ENCODE peak calls at places on chromosomes 5 and 9, in seven cellular contexts. B is CD8-positive, alpha-beta T cell; O is stomach; S is BJ; A is colonic mucosa; F is bronchial epithelial cell; D is hepatocyte. U is an unnamed sample.

GRCh38 chr9:91211919-91212318 is 149.8 kb downstream of the AUH start:
- DNase-seq in B (no peak), O (peak), S (no peak), A (no peak), F (no peak), D (no peak), U (no peak)

GRCh38 chr9:103319979-103320378 is 324.8 kb downstream of the CYLC2 start:
- DNase-seq in B (no peak), O (no peak), S (no peak), A (no peak), F (peak), D (no peak), U (peak)

GRCh38 chr9:112002847-112003457 is 106.3 kb downstream of the UGCG start:
- DNase-seq in B (no peak), O (no peak), S (no peak), A (no peak), F (no peak), D (no peak), U (peak)

GRCh38 chr5:152270117-152270516 is 135.0 kb downstream of the NMUR2 start:
- DNase-seq in B (no peak), O (no peak), S (no peak), A (no peak), F (peak), D (no peak), U (peak)

GRCh38 chr5:976849-977751 is 31.5 kb upstream of the NKD2 start:
- DNase-seq in B (no peak), O (no peak), S (no peak), A (no peak), F (no peak), D (peak), U (no peak)

GRCh38 chr9:126164796-126165525 is 161.7 kb upstream of the MVB12B start:
- DNase-seq in B (no peak), O (peak), S (no peak), A (no peak), F (no peak), D (no peak), U (no peak)

GRCh38 chr5:56320686-56321085 is 87.6 kb upstream of the ANKRD55 start:
- DNase-seq in B (no peak), O (no peak), S (no peak), A (no peak), F (no peak), D (no peak), U (no peak)

GRCh38 chr5:134902071-134902801 is 2.7 kb upstream of the PCBD2 start:
- DNase-seq in B (no peak), O (no peak), S (no peak), A (no peak), F (peak), D (no peak), U (no peak)

GRCh38 chr5:157747766-157748700 is 4.5 kb downstream of the LSM11 start:
- DNase-seq in B (no peak), O (no peak), S (no peak), A (no peak), F (no peak), D (no peak), U (peak)

GRCh38 chr5:162607879-162608278 is 540.3 kb downstream of the GABRG2 start:
- DNase-seq in B (no peak), O (no peak), S (no peak), A (no peak), F (no peak), D (no peak), U (no peak)

GRCh38 chr9:35594471-35594870 is 10.6 kb upstream of the TESK1 start:
- DNase-seq in B (no peak), O (no peak), S (no peak), A (no peak), F (no peak), D (no peak), U (no peak)

GRCh38 chr9:132584616-132585560 is 2.5 kb downstream of the BARHL1 start:
- DNase-seq in B (no peak), O (no peak), S (no peak), A (no peak), F (peak), D (no peak), U (no peak)

GRCh38 chr9:115369322-115369957 is 251.5 kb upstream of the TNC start:
- DNase-seq in B (no peak), O (no peak), S (peak), A (no peak), F (peak), D (peak), U (peak)

GRCh38 chr5:73450672-73451217 is 2.2 kb upstream of the FOXD1 start:
- DNase-seq in B (no peak), O (no peak), S (no peak), A (no peak), F (no peak), D (no peak), U (peak)

GRCh38 chr9:135039916-135040645 is 47.4 kb upstream of the OLFM1 start:
- DNase-seq in B (no peak), O (peak), S (no peak), A (no peak), F (no peak), D (no peak), U (no peak)

GRCh38 chr9:127140181-127140580 is 17.7 kb upstream of the ANGPTL2 start:
- DNase-seq in B (no peak), O (peak), S (no peak), A (peak), F (no peak), D (no peak), U (no peak)

GRCh38 chr9:14797442-14797841 is 74.9 kb upstream of the CER1 start:
- DNase-seq in B (no peak), O (no peak), S (no peak), A (no peak), F (peak), D (no peak), U (peak)

GRCh38 chr5:132387649-132388117 is 18.2 kb downstream of the SLC22A5 start:
- DNase-seq in B (no peak), O (peak), S (peak), A (peak), F (peak), D (peak), U (peak)

GRCh38 chr9:134187110-134187531 is 22.8 kb upstream of the RNU6ATAC start:
- DNase-seq in B (no peak), O (no peak), S (no peak), A (no peak), F (no peak), D (no peak), U (no peak)

GRCh38 chr5:92907914-92908606 is 673.0 kb downstream of the NR2F1-AS1 start:
- DNase-seq in B (no peak), O (no peak), S (peak), A (no peak), F (no peak), D (no peak), U (peak)

GRCh38 chr9:38226491-38226951 is 157.5 kb upstream of the SHB start:
- DNase-seq in B (no peak), O (no peak), S (no peak), A (no peak), F (no peak), D (no peak), U (peak)

GRCh38 chr5:117486879-117487391 is 912.3 kb upstream of the SEMA6A start:
- DNase-seq in B (no peak), O (no peak), S (no peak), A (peak), F (no peak), D (peak), U (no peak)

GRCh38 chr5:10757043-10757442 is 4.0 kb downstream of the DAP start:
- DNase-seq in B (no peak), O (no peak), S (no peak), A (no peak), F (no peak), D (no peak), U (no peak)

GRCh38 chr9:96856363-96857286 is 2.3 kb upstream of the ZNF782 start:
- DNase-seq in B (peak), O (peak), S (no peak), A (peak), F (peak), D (peak), U (peak)

GRCh38 chr9:37290881-37291485 is 131.5 kb upstream of the GRHPR start:
- DNase-seq in B (no peak), O (no peak), S (peak), A (no peak), F (peak), D (peak), U (peak)

GRCh38 chr5:174282391-174282790 is 236.9 kb downstream of the NSG2 start:
- DNase-seq in B (no peak), O (no peak), S (no peak), A (no peak), F (no peak), D (no peak), U (no peak)

GRCh38 chr5:135344351-135344750 is 54.7 kb downstream of the MACROH2A1 start:
- DNase-seq in B (no peak), O (no peak), S (no peak), A (no peak), F (no peak), D (no peak), U (no peak)

GRCh38 chr5:178074266-178074952 is 38.9 kb upstream of the N4BP3 start:
- DNase-seq in B (no peak), O (no peak), S (no peak), A (no peak), F (no peak), D (peak), U (peak)

GRCh38 chr9:123265833-123266232 is 2.6 kb downstream of the STRBP start:
- DNase-seq in B (no peak), O (no peak), S (no peak), A (peak), F (no peak), D (no peak), U (no peak)

GRCh38 chr9:109320338-109320733 is 523 bp downstream of the EPB41L4B start:
- DNase-seq in B (no peak), O (no peak), S (no peak), A (no peak), F (no peak), D (peak), U (no peak)

GRCh38 chr5:143636951-143637528 is 174.9 kb upstream of the HMHB1 start:
- DNase-seq in B (no peak), O (no peak), S (no peak), A (no peak), F (no peak), D (no peak), U (peak)

GRCh38 chr5:122291000-122291592 is 20.9 kb upstream of the SNCAIP start:
- DNase-seq in B (no peak), O (no peak), S (no peak), A (no peak), F (peak), D (peak), U (peak)

GRCh38 chr9:74847478-74848149 is 40.1 kb downstream of the TRPM6 start:
- DNase-seq in B (no peak), O (no peak), S (no peak), A (no peak), F (no peak), D (no peak), U (no peak)

GRCh38 chr5:16602182-16602581 is 14.6 kb downstream of the RETREG1 start:
- DNase-seq in B (no peak), O (no peak), S (no peak), A (no peak), F (no peak), D (no peak), U (no peak)

GRCh38 chr5:137466888-137467287 is 32.2 kb downstream of the SPOCK1 start:
- DNase-seq in B (no peak), O (no peak), S (no peak), A (no peak), F (peak), D (no peak), U (no peak)

GRCh38 chr5:137465930-137466329 is 33.2 kb downstream of the SPOCK1 start:
- DNase-seq in B (no peak), O (no peak), S (no peak), A (no peak), F (no peak), D (no peak), U (no peak)

GRCh38 chr5:137462816-137463520 is 36.2 kb downstream of the SPOCK1 start:
- DNase-seq in B (no peak), O (no peak), S (no peak), A (no peak), F (no peak), D (no peak), U (no peak)

GRCh38 chr5:137461636-137462596 is 37.2 kb downstream of the SPOCK1 start:
- DNase-seq in B (no peak), O (no peak), S (no peak), A (no peak), F (no peak), D (no peak), U (no peak)
- TF ChIP-seq CTCF in B (no peak), O (no peak), S (no peak), A (no peak), F (no peak), D (no peak), U (no peak)

GRCh38 chr5:61202213-61202612 is 39.9 kb upstream of the SMIM15 start:
- DNase-seq in B (no peak), O (no peak), S (peak), A (no peak), F (no peak), D (no peak), U (no peak)

GRCh38 chr5:61198606-61199005 is 36.3 kb upstream of the SMIM15 start:
- DNase-seq in B (no peak), O (no peak), S (no peak), A (no peak), F (no peak), D (no peak), U (no peak)

GRCh38 chr5:61205013-61205412 is 42.7 kb upstream of the SMIM15 start:
- DNase-seq in B (no peak), O (no peak), S (no peak), A (no peak), F (no peak), D (no peak), U (no peak)

DNA sequence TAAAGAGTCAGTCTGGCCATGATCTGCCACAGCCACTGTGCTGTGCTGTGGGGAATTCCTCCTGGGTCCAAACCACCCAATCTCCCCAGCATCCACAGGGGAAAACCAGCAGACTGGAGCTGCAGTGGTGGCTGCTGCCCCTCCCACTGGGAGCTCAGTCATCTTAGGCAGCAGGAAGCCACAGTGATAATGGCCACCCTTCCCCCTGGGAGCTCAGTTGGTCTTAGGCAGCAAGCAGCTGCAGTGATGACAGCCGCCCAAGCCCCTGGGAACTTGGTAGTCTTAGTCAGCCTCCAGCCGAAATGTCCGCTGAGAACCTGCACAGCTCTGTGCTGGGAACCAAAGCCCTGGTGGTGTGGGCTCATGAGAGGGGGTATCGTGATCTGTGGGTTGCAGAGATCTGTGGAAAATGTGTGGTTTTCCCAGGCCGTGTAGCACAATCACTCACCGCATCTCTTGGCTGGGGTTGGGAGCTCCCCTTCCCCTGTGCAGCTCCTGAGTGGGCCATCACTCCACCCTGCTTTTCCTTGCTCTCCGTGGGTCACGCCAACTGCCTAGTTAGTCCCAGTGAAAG is 38.4 kb upstream of the SMIM15 start:
- DNase-seq in B (no peak), O (no peak), S (no peak), A (no peak), F (no peak), D (no peak), U (no peak)
- H3K4me3 ChIP-seq in B (no peak), O (no peak), S (no peak), A (no peak), F (no peak), D (no peak), U (no peak)

DNA sequence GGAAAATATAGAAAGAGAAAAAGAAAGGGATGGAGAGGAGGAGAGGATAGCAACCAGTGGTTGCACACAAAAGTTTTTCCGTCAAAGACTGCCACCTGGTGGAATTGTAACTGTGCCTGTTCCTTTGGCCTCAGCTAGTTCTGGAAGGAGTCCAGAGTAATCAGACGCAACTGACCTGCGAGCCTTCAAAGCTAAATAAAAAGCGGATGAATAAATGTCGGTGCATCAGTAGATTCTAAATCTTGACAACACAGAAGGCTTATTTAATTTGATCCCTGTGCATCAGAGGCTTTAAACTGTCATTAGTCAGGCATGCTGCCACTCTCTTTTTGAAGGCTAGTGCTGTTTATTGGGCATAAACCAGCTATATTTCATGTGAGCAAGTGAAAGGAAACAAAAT is 132.9 kb upstream of the ACO1 start:
- DNase-seq in B (peak), O (peak), S (no peak), A (peak), F (peak), D (peak), U (peak)
- TF ChIP-seq CTCF in B (peak), O (no peak), S (peak), A (peak), F (peak), D (peak), U (peak)

GRCh38 chr5:159058928-159059636 is 40.6 kb downstream of the EBF1 start:
- DNase-seq in B (no peak), O (no peak), S (no peak), A (no peak), F (no peak), D (no peak), U (no peak)

GRCh38 chr5:159057426-159057825 is 42.3 kb downstream of the EBF1 start:
- DNase-seq in B (no peak), O (no peak), S (no peak), A (no peak), F (no peak), D (no peak), U (no peak)

GRCh38 chr5:159061186-159061796 is 38.4 kb downstream of the EBF1 start:
- DNase-seq in B (no peak), O (no peak), S (no peak), A (no peak), F (peak), D (no peak), U (peak)

GRCh38 chr5:159059722-159060121 is 40.0 kb downstream of the EBF1 start:
- DNase-seq in B (no peak), O (no peak), S (no peak), A (no peak), F (no peak), D (no peak), U (no peak)

GRCh38 chr5:159061834-159062530 is 37.7 kb downstream of the EBF1 start:
- DNase-seq in B (no peak), O (no peak), S (no peak), A (no peak), F (no peak), D (no peak), U (peak)
- H3K4me3 ChIP-seq in B (no peak), O (no peak), S (peak), A (no peak), F (no peak), D (no peak), U (peak)

GRCh38 chr9:86708918-86709835 is 238.1 kb downstream of the GAS1 start:
- DNase-seq in B (no peak), O (no peak), S (no peak), A (no peak), F (no peak), D (no peak), U (no peak)

GRCh38 chr9:86714976-86715375 is 232.3 kb downstream of the GAS1 start:
- DNase-seq in B (no peak), O (no peak), S (no peak), A (no peak), F (no peak), D (no peak), U (no peak)

GRCh38 chr9:86718373-86718772 is 228.9 kb downstream of the GAS1 start:
- DNase-seq in B (no peak), O (no peak), S (no peak), A (no peak), F (no peak), D (no peak), U (no peak)

GRCh38 chr9:86713456-86713855 is 233.8 kb downstream of the GAS1 start:
- DNase-seq in B (no peak), O (no peak), S (no peak), A (no peak), F (no peak), D (no peak), U (peak)

GRCh38 chr9:86713970-86714369 is 233.3 kb downstream of the GAS1 start:
- DNase-seq in B (no peak), O (no peak), S (no peak), A (no peak), F (no peak), D (no peak), U (no peak)
- TF ChIP-seq CTCF in B (no peak), O (no peak), S (no peak), A (no peak), F (no peak), D (no peak), U (no peak)

GRCh38 chr5:126267435-126267834 is 155.8 kb upstream of the GRAMD2B start:
- DNase-seq in B (no peak), O (no peak), S (no peak), A (peak), F (no peak), D (peak), U (no peak)

GRCh38 chr5:126269511-126269910 is 153.7 kb upstream of the GRAMD2B start:
- DNase-seq in B (no peak), O (no peak), S (no peak), A (no peak), F (no peak), D (no peak), U (no peak)

GRCh38 chr5:126268697-126269315 is 154.4 kb upstream of the GRAMD2B start:
- DNase-seq in B (no peak), O (no peak), S (no peak), A (no peak), F (no peak), D (no peak), U (no peak)

GRCh38 chr5:126263567-126264173 is 159.5 kb upstream of the GRAMD2B start:
- DNase-seq in B (no peak), O (no peak), S (no peak), A (no peak), F (no peak), D (no peak), U (peak)

DNA sequence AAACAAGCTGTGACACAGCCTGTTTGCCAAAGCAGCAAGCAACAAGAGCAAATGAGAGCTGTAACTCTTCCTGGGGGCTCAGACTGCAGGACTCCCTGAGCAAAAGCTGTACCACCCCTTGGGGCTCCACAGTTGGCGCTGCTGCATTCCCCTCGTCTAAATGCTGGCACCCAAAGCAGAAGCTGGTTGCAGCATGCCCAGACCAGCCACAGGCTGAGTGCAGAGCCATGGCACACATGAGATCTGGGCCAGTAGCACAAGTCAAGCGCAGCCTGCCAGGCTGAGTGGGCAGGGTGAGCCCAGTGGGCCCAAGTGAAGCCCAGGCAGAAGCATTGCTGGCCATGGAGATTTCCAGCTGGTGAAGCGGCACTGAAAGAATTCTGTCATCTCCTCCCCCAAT is 157.3 kb upstream of the GRAMD2B start:
- DNase-seq in B (no peak), O (no peak), S (no peak), A (no peak), F (peak), D (no peak), U (no peak)
- H3K4me3 ChIP-seq in B (no peak), O (no peak), S (no peak), A (no peak), F (no peak), D (no peak), U (no peak)

DNA sequence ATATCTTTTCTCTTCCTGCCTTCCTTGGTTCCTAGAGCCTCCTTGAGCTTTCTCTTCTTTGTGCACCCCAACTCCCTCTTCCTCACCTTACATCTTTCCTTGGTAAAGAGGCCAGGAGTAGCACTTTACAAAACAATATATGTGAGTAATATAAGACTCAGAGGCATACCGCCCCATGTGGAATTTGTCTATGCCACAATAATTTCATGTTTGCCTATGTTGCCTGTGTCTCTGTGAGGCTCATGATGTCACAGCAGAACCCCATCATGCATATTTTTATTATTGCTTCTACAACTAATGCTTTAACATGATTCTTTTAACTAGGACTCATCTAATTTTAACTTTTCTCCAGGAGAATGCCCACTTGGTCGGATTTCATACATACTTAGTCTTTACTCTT is 15.0 kb upstream of the LVRN start:
- DNase-seq in B (no peak), O (no peak), S (no peak), A (no peak), F (peak), D (no peak), U (peak)
- TF ChIP-seq CTCF in B (no peak), O (no peak), S (no peak), A (no peak), F (no peak), D (no peak), U (no peak)

GRCh38 chr9:72952914-72953313 is at the start of gene ALDH1A1:
- DNase-seq in B (no peak), O (peak), S (peak), A (peak), F (peak), D (peak), U (no peak)
- H3K4me3 ChIP-seq in B (no peak), O (peak), S (peak), A (peak), F (no peak), D (peak), U (no peak)

U was measured in choroid plexus epithelial cell.